ENCODE peak calls at places on chromosome 15, in eight cellular contexts. F, A, P, C, N, G, U and J are unnamed samples. For H3K4me1, the result is how much of the 10 kb centered on the place peaks cover.

GRCh38 chr15:43225201-43225949 is 4.6 kb upstream of the EPB42 start:
- DNase-seq in F (no peak), A (peak), P (peak), C (no peak), N (peak), G (no peak), U (no peak), J (no peak)

GRCh38 chr15:33915571-33916407 is 52.5 kb upstream of the CHRM5 start:
- DNase-seq in F (no peak), A (peak), P (no peak), C (no peak), N (no peak), G (peak), U (no peak), J (no peak)

GRCh38 chr15:100307241-100307855 is 34.4 kb downstream of the ADAMTS17 start:
- DNase-seq in F (no peak), A (no peak), P (no peak), C (no peak), N (no peak), G (no peak), U (no peak), J (peak)

GRCh38 chr15:82239685-82240391 is 22.7 kb downstream of the EFL1 start:
- DNase-seq in F (no peak), A (no peak), P (no peak), C (no peak), N (no peak), G (no peak), U (no peak), J (no peak)

GRCh38 chr15:88624156-88624970 is 3.2 kb downstream of the AEN start:
- DNase-seq in F (no peak), A (peak), P (no peak), C (no peak), N (peak), G (no peak), U (no peak), J (no peak)

GRCh38 chr15:51051776-51052175 is 42.9 kb downstream of the TNFAIP8L3 start:
- DNase-seq in F (peak), A (no peak), P (no peak), C (peak), N (no peak), G (no peak), U (no peak), J (peak)

GRCh38 chr15:50267577-50267976 is 2.1 kb upstream of the HDC start:
- DNase-seq in F (no peak), A (no peak), P (no peak), C (no peak), N (no peak), G (no peak), U (no peak), J (no peak)

GRCh38 chr15:38070778-38071177 is 136.3 kb downstream of the TMCO5A start:
- DNase-seq in F (no peak), A (no peak), P (no peak), C (no peak), N (peak), G (no peak), U (no peak), J (no peak)

GRCh38 chr15:65044724-65045481 is at the start of gene SLC51B:
- DNase-seq in F (peak), A (peak), P (no peak), C (no peak), N (no peak), G (no peak), U (no peak), J (no peak)

GRCh38 chr15:53759333-53759975 is at the start of gene WDR72:
- DNase-seq in F (no peak), A (no peak), P (no peak), C (no peak), N (no peak), G (peak), U (no peak), J (no peak)

GRCh38 chr15:63414474-63415201 is 33.0 kb upstream of the CA12 start:
- DNase-seq in F (no peak), A (no peak), P (no peak), C (no peak), N (no peak), G (no peak), U (no peak), J (no peak)

GRCh38 chr15:71807125-71807629 is 3.2 kb upstream of the NR2E3 start:
- DNase-seq in F (no peak), A (no peak), P (no peak), C (no peak), N (no peak), G (peak), U (no peak), J (no peak)

GRCh38 chr15:40830884-40831283 is 2.4 kb upstream of the PPP1R14D start:
- DNase-seq in F (no peak), A (no peak), P (no peak), C (peak), N (no peak), G (no peak), U (no peak), J (no peak)

GRCh38 chr15:45268135-45268534 is 16.1 kb downstream of the SLC28A2 start:
- DNase-seq in F (no peak), A (peak), P (no peak), C (no peak), N (no peak), G (no peak), U (no peak), J (no peak)

GRCh38 chr15:90607361-90607760 is 77.6 kb downstream of the CRTC3 start:
- DNase-seq in F (no peak), A (no peak), P (no peak), C (no peak), N (no peak), G (no peak), U (no peak), J (no peak)

GRCh38 chr15:93829115-93829849 is 402.1 kb upstream of the MCTP2 start:
- DNase-seq in F (no peak), A (no peak), P (no peak), C (no peak), N (no peak), G (no peak), U (no peak), J (no peak)

GRCh38 chr15:90266061-90266431 is 574 bp downstream of the NGRN start:
- DNase-seq in F (peak), A (no peak), P (no peak), C (peak), N (peak), G (no peak), U (no peak), J (peak)

GRCh38 chr15:92605225-92605944 is 50.2 kb downstream of the FAM174B start:
- DNase-seq in F (no peak), A (no peak), P (no peak), C (no peak), N (no peak), G (no peak), U (no peak), J (no peak)

GRCh38 chr15:67086650-67086941 is 21.2 kb downstream of the SMAD3 start:
- DNase-seq in F (no peak), A (no peak), P (no peak), C (no peak), N (no peak), G (no peak), U (no peak), J (no peak)

GRCh38 chr15:100775581-100776185 is 103.9 kb upstream of the ALDH1A3 start:
- DNase-seq in F (no peak), A (no peak), P (no peak), C (no peak), N (no peak), G (no peak), U (no peak), J (no peak)

GRCh38 chr15:30036304-30036703 is 46.5 kb upstream of the GOLGA8J start:
- DNase-seq in F (no peak), A (no peak), P (no peak), C (no peak), N (no peak), G (no peak), U (no peak), J (no peak)

GRCh38 chr15:45795487-45796069 is 160.7 kb downstream of the SQOR start:
- DNase-seq in F (peak), A (peak), P (no peak), C (no peak), N (peak), G (peak), U (no peak), J (no peak)

GRCh38 chr15:52730163-52730562 is 51.0 kb upstream of the ATOSA start:
- DNase-seq in F (no peak), A (no peak), P (no peak), C (no peak), N (peak), G (no peak), U (no peak), J (no peak)

GRCh38 chr15:93246266-93247242 is 157.5 kb upstream of the RGMA start:
- DNase-seq in F (no peak), A (no peak), P (no peak), C (no peak), N (no peak), G (no peak), U (no peak), J (no peak)

GRCh38 chr15:74384566-74385441 is 17.4 kb upstream of the CYP11A1 start:
- DNase-seq in F (peak), A (no peak), P (no peak), C (peak), N (no peak), G (no peak), U (no peak), J (no peak)

GRCh38 chr15:66772967-66773873 is 71.2 kb downstream of the SMAD6 start:
- DNase-seq in F (peak), A (peak), P (no peak), C (peak), N (no peak), G (no peak), U (no peak), J (peak)

GRCh38 chr15:38687340-38687739 is 122.7 kb upstream of the RASGRP1 start:
- DNase-seq in F (no peak), A (no peak), P (no peak), C (no peak), N (peak), G (no peak), U (no peak), J (no peak)

GRCh38 chr15:98785796-98786581 is 137.7 kb downstream of the IGF1R start:
- DNase-seq in F (peak), A (peak), P (no peak), C (no peak), N (no peak), G (peak), U (no peak), J (no peak)

GRCh38 chr15:89958107-89958805 is 42.9 kb upstream of the ZNF710 start:
- DNase-seq in F (no peak), A (peak), P (no peak), C (no peak), N (no peak), G (no peak), U (no peak), J (peak)

GRCh38 chr15:63983071-63983711 is 63.1 kb downstream of the DAPK2 start:
- DNase-seq in F (no peak), A (no peak), P (no peak), C (no peak), N (no peak), G (no peak), U (no peak), J (no peak)

GRCh38 chr15:67064607-67065530 is 533 bp upstream of the SMAD3 start:
- DNase-seq in F (no peak), A (peak), P (no peak), C (no peak), N (no peak), G (peak), U (peak), J (no peak)

GRCh38 chr15:98953950-98954349 is 53.6 kb downstream of the PGPEP1L start:
- DNase-seq in F (no peak), A (no peak), P (no peak), C (no peak), N (no peak), G (no peak), U (no peak), J (no peak)

GRCh38 chr15:78051622-78052405 is 25.7 kb downstream of the TBC1D2B start:
- DNase-seq in F (peak), A (no peak), P (no peak), C (no peak), N (peak), G (no peak), U (no peak), J (no peak)

GRCh38 chr15:78050441-78050809 is 27.1 kb downstream of the TBC1D2B start:
- DNase-seq in F (no peak), A (no peak), P (no peak), C (no peak), N (no peak), G (no peak), U (no peak), J (no peak)

GRCh38 chr15:78052545-78052944 is 25.0 kb downstream of the TBC1D2B start:
- DNase-seq in F (no peak), A (no peak), P (no peak), C (no peak), N (no peak), G (no peak), U (no peak), J (no peak)

GRCh38 chr15:78049691-78050440 is 27.6 kb downstream of the TBC1D2B start:
- DNase-seq in F (no peak), A (no peak), P (peak), C (no peak), N (peak), G (no peak), U (no peak), J (no peak)

GRCh38 chr15:78050851-78051250 is 26.7 kb downstream of the TBC1D2B start:
- DNase-seq in F (no peak), A (no peak), P (no peak), C (no peak), N (no peak), G (no peak), U (no peak), J (no peak)
- H3K4me1 ChIP-seq in F (under half), A (under half), P (half or more), C (under half), N (under half), G (under half), U (half or more), J (under half)

GRCh38 chr15:56973463-56973862 is 55.0 kb downstream of the TCF12 start:
- DNase-seq in F (no peak), A (no peak), P (no peak), C (no peak), N (no peak), G (no peak), U (no peak), J (no peak)
- H3K4me1 ChIP-seq in F (under half), A (half or more), P (under half), C (under half), N (under half), G (under half), U (under half), J (under half)

GRCh38 chr15:70090436-70091291 is 7.1 kb downstream of the TLE3 start:
- DNase-seq in F (no peak), A (no peak), P (no peak), C (no peak), N (no peak), G (no peak), U (no peak), J (no peak)

GRCh38 chr15:70089692-70089971 is 8.1 kb downstream of the TLE3 start:
- DNase-seq in F (no peak), A (no peak), P (no peak), C (no peak), N (no peak), G (no peak), U (no peak), J (no peak)

GRCh38 chr15:70088427-70088826 is 9.3 kb downstream of the TLE3 start:
- DNase-seq in F (no peak), A (no peak), P (no peak), C (no peak), N (no peak), G (no peak), U (no peak), J (no peak)

GRCh38 chr15:70087708-70088352 is 9.9 kb downstream of the TLE3 start:
- DNase-seq in F (no peak), A (no peak), P (no peak), C (no peak), N (no peak), G (no peak), U (no peak), J (no peak)

DNA sequence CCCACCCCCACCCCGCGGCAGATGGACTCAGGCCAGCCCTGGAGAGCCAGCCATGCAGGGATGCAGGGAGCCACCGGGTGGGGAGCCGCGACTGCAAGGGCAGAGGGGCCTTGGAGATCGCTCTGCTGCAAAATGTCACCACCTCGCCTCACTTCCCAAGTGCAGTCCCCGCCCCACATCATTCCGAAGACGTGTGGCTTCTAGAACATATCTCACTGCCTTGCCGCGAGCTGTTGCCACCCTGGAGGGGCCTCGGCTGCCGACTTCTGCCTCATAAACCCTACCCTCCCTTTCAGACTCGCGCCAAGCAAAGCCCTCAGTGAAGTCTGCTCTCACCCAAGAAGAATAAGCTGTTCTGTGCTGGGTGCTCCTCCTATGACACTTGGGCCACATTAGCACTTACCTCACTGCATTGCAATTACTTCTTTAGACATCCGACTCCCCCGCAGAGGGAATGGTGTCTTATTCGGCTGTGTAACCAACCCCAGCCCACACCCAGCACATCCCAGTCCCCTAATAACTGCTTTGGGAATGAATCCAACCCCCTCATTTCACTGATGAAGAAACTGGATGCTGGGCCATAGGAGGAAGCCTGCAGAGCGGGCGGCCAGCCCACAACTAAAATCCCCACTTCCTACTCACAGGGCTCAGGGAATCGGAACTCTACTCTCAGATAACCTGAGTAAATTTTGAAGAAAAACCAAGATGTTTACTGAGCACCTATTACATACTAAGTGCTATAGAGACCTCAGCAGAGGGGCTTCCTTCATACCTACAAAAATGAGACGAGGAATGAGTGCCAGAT is 8.6 kb downstream of the TLE3 start:
- DNase-seq in F (peak), A (no peak), P (no peak), C (peak), N (peak), G (no peak), U (no peak), J (no peak)
- H3K4me1 ChIP-seq in F (under half), A (half or more), P (half or more), C (under half), N (under half), G (under half), U (half or more), J (under half)

DNA sequence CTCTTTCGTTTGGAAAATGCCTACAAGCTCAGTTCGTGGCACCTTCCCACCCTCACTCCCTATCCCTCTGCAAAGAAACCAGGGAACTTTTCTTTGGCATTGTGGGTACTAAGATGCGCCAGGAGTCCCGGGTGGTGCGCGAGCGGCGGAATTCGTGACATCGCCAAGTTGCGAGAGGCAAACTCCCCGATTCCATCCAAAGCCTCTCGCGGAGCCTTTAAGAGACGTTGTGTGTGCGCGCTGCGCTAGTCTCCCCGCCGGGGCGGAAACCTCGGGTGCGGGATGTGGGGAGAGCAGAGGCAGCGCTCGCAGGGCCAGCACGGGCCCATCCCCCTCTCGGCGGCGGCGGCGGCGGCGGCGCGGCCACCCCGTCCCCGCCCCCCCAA is 443 bp upstream of the NR2F2 start:
- DNase-seq in F (no peak), A (no peak), P (no peak), C (no peak), N (peak), G (no peak), U (peak), J (no peak)
- H3K4me1 ChIP-seq in F (under half), A (under half), P (under half), C (under half), N (under half), G (under half), U (under half), J (under half)